ENCODE peak calls at places on chromosomes 13 and 19, in six cellular contexts. O is neuronal stem cell, W is H9, G is IMR-90, D is trophoblast cell, U is H1. Z is an unnamed sample.

GRCh38 chr19:3849092-3849491 is 19.7 kb downstream of the ZFR2 start:
- DNase-seq in O (no peak), W (peak), G (no peak), D (no peak), U (no peak), Z (no peak)

GRCh38 chr19:9917322-9917721 is 19.0 kb downstream of the OLFM2 start:
- DNase-seq in O (no peak), W (peak), G (peak), D (no peak), U (no peak), Z (peak)

GRCh38 chr13:45500492-45501174 is 35.9 kb downstream of the COG3 start:
- DNase-seq in O (no peak), W (no peak), G (peak), D (no peak), U (no peak), Z (peak)

GRCh38 chr13:32228330-32229041 is 86.7 kb downstream of the ZAR1L start:
- DNase-seq in O (no peak), W (no peak), G (peak), D (peak), U (no peak), Z (peak)

GRCh38 chr19:36257512-36257876 is 42.6 kb downstream of the ZNF146 start:
- DNase-seq in O (no peak), W (no peak), G (no peak), D (peak), U (no peak), Z (no peak)

GRCh38 chr13:51870616-51871015 is 8.8 kb downstream of the CCDC70 start:
- DNase-seq in O (no peak), W (no peak), G (no peak), D (no peak), U (no peak), Z (no peak)

GRCh38 chr19:16016226-16017137 is 59.8 kb upstream of the TPM4 start:
- DNase-seq in O (no peak), W (no peak), G (no peak), D (no peak), U (no peak), Z (no peak)

GRCh38 chr19:29528350-29528945 is 2.7 kb downstream of the VSTM2B start:
- DNase-seq in O (peak), W (peak), G (peak), D (peak), U (peak), Z (peak)

GRCh38 chr13:103557878-103558277 is 491.7 kb upstream of the SLC10A2 start:
- DNase-seq in O (no peak), W (no peak), G (no peak), D (no peak), U (no peak), Z (no peak)

GRCh38 chr13:23321534-23322241 is 111.8 kb downstream of the SACS start:
- DNase-seq in O (no peak), W (no peak), G (peak), D (peak), U (no peak), Z (peak)

GRCh38 chr13:93672996-93673395 is 446.4 kb downstream of the GPC6 start:
- DNase-seq in O (no peak), W (no peak), G (no peak), D (no peak), U (no peak), Z (no peak)

GRCh38 chr19:47581605-47582319 is 8.8 kb upstream of the ZNF541 start:
- DNase-seq in O (no peak), W (no peak), G (no peak), D (no peak), U (no peak), Z (no peak)

GRCh38 chr19:57088125-57088524 is 31.7 kb upstream of the USP29 start:
- DNase-seq in O (no peak), W (no peak), G (no peak), D (no peak), U (no peak), Z (no peak)

GRCh38 chr13:64639206-64639605 is 2590.9 kb downstream of the PCDH9 start:
- DNase-seq in O (no peak), W (no peak), G (no peak), D (no peak), U (no peak), Z (no peak)

GRCh38 chr19:18990128-18990708 is 43.1 kb downstream of the SUGP2 start:
- DNase-seq in O (no peak), W (no peak), G (no peak), D (no peak), U (no peak), Z (no peak)

GRCh38 chr13:109140054-109140776 is 510.8 kb downstream of the MYO16 start:
- DNase-seq in O (no peak), W (no peak), G (no peak), D (no peak), U (no peak), Z (no peak)

GRCh38 chr19:7815325-7815724 is 14.7 kb upstream of the EVI5L start:
- DNase-seq in O (no peak), W (no peak), G (no peak), D (no peak), U (no peak), Z (no peak)

GRCh38 chr19:18551631-18552030 is 6.0 kb upstream of the KXD1 start:
- DNase-seq in O (no peak), W (no peak), G (no peak), D (peak), U (no peak), Z (no peak)

GRCh38 chr13:29453657-29454056 is 141.8 kb downstream of the SLC7A1 start:
- DNase-seq in O (no peak), W (no peak), G (no peak), D (no peak), U (no peak), Z (no peak)

GRCh38 chr13:75308222-75308621 is 173.7 kb downstream of the TBC1D4 start:
- DNase-seq in O (no peak), W (no peak), G (peak), D (no peak), U (no peak), Z (no peak)

GRCh38 chr13:74450976-74451375 is 316.8 kb upstream of the KLF12 start:
- DNase-seq in O (no peak), W (no peak), G (no peak), D (no peak), U (no peak), Z (no peak)

GRCh38 chr13:108728370-108728769 is 99.0 kb downstream of the MYO16 start:
- DNase-seq in O (no peak), W (peak), G (no peak), D (no peak), U (peak), Z (no peak)

GRCh38 chr13:49373699-49374098 is 70.2 kb downstream of the CAB39L start:
- DNase-seq in O (no peak), W (no peak), G (peak), D (peak), U (no peak), Z (no peak)

GRCh38 chr13:91360246-91360751 is 12.8 kb downstream of the MIR17HG start:
- DNase-seq in O (no peak), W (no peak), G (no peak), D (no peak), U (no peak), Z (no peak)

GRCh38 chr19:56690668-56691067 is 19.1 kb upstream of the ZNF835 start:
- DNase-seq in O (no peak), W (no peak), G (no peak), D (no peak), U (no peak), Z (no peak)

GRCh38 chr19:54415901-54416621 is 797 bp downstream of the TTYH1 start:
- DNase-seq in O (no peak), W (no peak), G (no peak), D (no peak), U (no peak), Z (no peak)

GRCh38 chr13:75789451-75790197 is 153.5 kb downstream of the LMO7 start:
- DNase-seq in O (no peak), W (no peak), G (no peak), D (no peak), U (no peak), Z (no peak)

GRCh38 chr19:2135474-2136402 is 15.6 kb downstream of the AP3D1 start:
- DNase-seq in O (no peak), W (no peak), G (no peak), D (no peak), U (no peak), Z (no peak)

GRCh38 chr13:40206241-40207109 is 460.0 kb downstream of the FOXO1 start:
- DNase-seq in O (no peak), W (no peak), G (peak), D (no peak), U (no peak), Z (no peak)

DNA sequence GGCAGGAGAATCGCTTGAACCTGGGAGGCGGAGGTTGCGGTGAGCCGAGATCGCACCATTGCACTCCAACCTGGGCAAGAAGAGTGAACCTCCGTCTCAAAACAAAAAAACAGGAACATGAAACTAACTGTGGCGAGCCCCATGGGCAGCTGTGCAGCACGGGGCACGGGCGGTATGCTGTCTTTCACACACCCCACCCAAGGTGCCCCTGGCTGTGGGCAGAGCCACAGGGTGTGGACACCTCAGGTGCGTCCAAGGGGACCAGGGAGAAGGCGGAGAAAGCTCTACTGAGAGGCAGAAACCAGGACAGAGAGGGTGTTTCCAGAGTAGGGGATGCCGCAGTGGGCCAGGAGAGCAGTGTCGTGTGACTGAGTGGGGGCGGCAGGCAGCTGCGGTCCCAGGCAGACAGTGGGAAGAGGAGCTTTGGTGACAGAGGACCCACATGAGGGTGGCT is 29.8 kb downstream of the CARS2 start:
- DNase-seq in O (no peak), W (no peak), G (no peak), D (no peak), U (no peak), Z (no peak)
- H3K14ac ChIP-seq in O (peak), W (no peak), G (no peak), D (no peak), U (no peak), Z (no peak)

GRCh38 chr13:35702316-35702715 is 225.8 kb upstream of the MAB21L1 start:
- DNase-seq in O (no peak), W (no peak), G (no peak), D (no peak), U (no peak), Z (no peak)

GRCh38 chr13:35699805-35700204 is 223.3 kb upstream of the MAB21L1 start:
- DNase-seq in O (no peak), W (no peak), G (peak), D (no peak), U (no peak), Z (peak)

GRCh38 chr13:35703061-35703460 is 226.6 kb upstream of the MAB21L1 start:
- DNase-seq in O (no peak), W (no peak), G (peak), D (no peak), U (no peak), Z (no peak)

GRCh38 chr13:35700661-35701060 is 224.2 kb upstream of the MAB21L1 start:
- DNase-seq in O (no peak), W (no peak), G (peak), D (no peak), U (no peak), Z (no peak)

GRCh38 chr13:35704331-35704730 is 227.8 kb upstream of the MAB21L1 start:
- DNase-seq in O (no peak), W (no peak), G (peak), D (no peak), U (no peak), Z (peak)
- H3K9ac ChIP-seq in O (peak), W (no peak), G (no peak), D (no peak), U (no peak), Z (no peak)

DNA sequence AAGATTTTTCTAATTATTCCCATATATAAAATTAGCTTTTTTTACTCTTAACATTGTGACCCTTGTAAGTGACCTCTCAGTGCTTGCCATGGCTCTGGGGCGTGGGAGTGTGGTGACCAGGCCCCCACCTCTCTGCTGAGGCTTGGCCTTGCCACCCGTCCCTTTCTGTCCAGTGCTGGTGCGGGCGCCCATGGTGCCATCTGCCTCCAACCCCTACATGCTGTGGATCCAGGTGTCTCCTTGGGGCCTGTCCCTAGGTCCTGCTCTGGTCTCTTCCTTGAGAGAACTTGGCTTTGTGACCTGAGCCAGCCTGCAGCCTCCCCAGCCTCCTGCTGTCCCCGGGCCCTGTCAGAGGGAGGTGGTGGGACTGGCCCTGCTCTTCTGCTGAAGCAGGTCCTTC is 27.4 kb downstream of the TFDP1 start:
- DNase-seq in O (no peak), W (no peak), G (no peak), D (no peak), U (no peak), Z (no peak)
- H3K14ac ChIP-seq in O (no peak), W (no peak), G (no peak), D (no peak), U (no peak), Z (no peak)

GRCh38 chr19:17391371-17392151 is 2.4 kb downstream of the CCDC194 start:
- DNase-seq in O (no peak), W (peak), G (no peak), D (no peak), U (no peak), Z (no peak)
- H3K9ac ChIP-seq in O (no peak), W (no peak), G (peak), D (no peak), U (no peak), Z (no peak)

DNA sequence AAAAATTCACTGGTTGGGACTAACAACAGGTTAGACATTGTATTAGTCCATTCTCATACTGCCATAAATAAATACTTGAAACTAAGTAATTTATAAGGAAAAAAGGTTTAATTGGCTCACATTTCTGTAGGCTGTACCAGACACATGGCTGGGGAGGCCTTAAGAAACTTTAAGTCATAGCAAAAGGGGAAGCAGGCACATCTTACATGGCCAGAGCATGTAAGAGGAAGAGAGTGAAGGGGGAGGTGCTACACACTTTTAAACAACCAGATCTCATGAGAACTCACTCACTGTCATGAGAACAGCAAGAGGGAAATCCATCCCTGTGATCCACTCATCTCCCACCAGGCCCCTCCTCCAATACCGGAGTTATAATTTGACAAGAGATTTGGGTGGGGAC is 125.9 kb downstream of the SUCLA2 start:
- DNase-seq in O (no peak), W (no peak), G (no peak), D (no peak), U (no peak), Z (no peak)
- H3K14ac ChIP-seq in O (no peak), W (no peak), G (no peak), D (no peak), U (no peak), Z (no peak)

Z was measured in mesenchymal stem cell.